ENCODE peak calls at places on chromosomes 1 and 21, in eight cellular contexts. N is neural progenitor cell; E is CD8-positive, alpha-beta T cell; A is effector memory CD4-positive, alpha-beta T cell; B is ovary; S is HCT116; U is left ventricle myocardium inferior; K is hepatocyte. T is an unnamed sample.

GRCh38 chr1:232621050-232621449 is 8.9 kb downstream of the SIPA1L2 start:
- DNase-seq in B (no peak), U (no peak), S (no peak), E (no peak), K (no peak), A (no peak), N (no peak), T (no peak)

GRCh38 chr1:95312181-95312580 is 78.2 kb downstream of the RWDD3 start:
- DNase-seq in K (no peak), S (no peak), N (no peak), U (no peak), A (no peak), B (no peak), E (no peak), T (no peak)

GRCh38 chr1:154221815-154222081 is 993 bp downstream of the UBAP2L start:
- DNase-seq in A (no peak), U (no peak), K (peak), S (no peak), E (no peak), N (no peak), B (no peak), T (no peak)

GRCh38 chr21:43778469-43779335 is 2.6 kb upstream of the CSTB start:
- DNase-seq in S (no peak), E (peak), K (no peak), A (no peak), B (no peak), N (no peak), U (no peak), T (no peak)

GRCh38 chr1:221829327-221830011 is 87.6 kb upstream of the DUSP10 start:
- DNase-seq in B (no peak), N (no peak), S (no peak), A (peak), U (no peak), K (no peak), E (no peak), T (peak)

GRCh38 chr1:82019512-82019911 is 218.8 kb downstream of the ADGRL2 start:
- DNase-seq in A (no peak), S (no peak), E (no peak), N (no peak), B (no peak), U (no peak), K (no peak), T (no peak)

GRCh38 chr1:27132624-27133023 is 22.3 kb downstream of the SLC9A1 start:
- DNase-seq in A (no peak), E (no peak), S (no peak), U (peak), N (no peak), K (no peak), B (no peak), T (no peak)

GRCh38 chr1:24761582-24761981 is 16.3 kb downstream of the CLIC4 start:
- DNase-seq in S (no peak), B (no peak), E (no peak), N (no peak), A (no peak), U (no peak), K (no peak), T (no peak)

GRCh38 chr1:45883633-45884032 is 80.2 kb downstream of the MAST2 start:
- DNase-seq in U (no peak), B (no peak), A (no peak), K (no peak), S (no peak), E (no peak), N (no peak), T (no peak)

GRCh38 chr1:48654606-48655210 is 122.0 kb downstream of the BEND5 start:
- DNase-seq in U (no peak), A (no peak), S (no peak), B (no peak), K (no peak), E (no peak), N (peak), T (no peak)

GRCh38 chr1:56819393-56819899 is at the start of gene FYB2:
- DNase-seq in U (peak), E (no peak), B (no peak), S (no peak), K (peak), A (no peak), N (peak), T (no peak)

GRCh38 chr1:223033658-223034057 is 109.4 kb downstream of the TLR5 start:
- DNase-seq in N (no peak), E (no peak), A (no peak), B (no peak), U (no peak), K (no peak), S (no peak), T (peak)

GRCh38 chr1:16374266-16374665 is 7.2 kb downstream of the SZRD1 start:
- DNase-seq in A (no peak), N (peak), B (no peak), K (no peak), U (no peak), E (no peak), S (no peak), T (no peak)

GRCh38 chr1:163046071-163046470 is 23.1 kb upstream of the RGS4 start:
- DNase-seq in S (no peak), A (no peak), K (no peak), E (no peak), B (no peak), N (no peak), U (no peak), T (no peak)

GRCh38 chr21:28247454-28248020 is 745.1 kb downstream of the LTN1 start:
- DNase-seq in E (no peak), B (no peak), K (no peak), U (no peak), S (no peak), N (no peak), A (no peak), T (no peak)
- H3K4me3 ChIP-seq in E (no peak), B (no peak), K (no peak), U (no peak), S (no peak), N (no peak), A (no peak), T (no peak)

DNA sequence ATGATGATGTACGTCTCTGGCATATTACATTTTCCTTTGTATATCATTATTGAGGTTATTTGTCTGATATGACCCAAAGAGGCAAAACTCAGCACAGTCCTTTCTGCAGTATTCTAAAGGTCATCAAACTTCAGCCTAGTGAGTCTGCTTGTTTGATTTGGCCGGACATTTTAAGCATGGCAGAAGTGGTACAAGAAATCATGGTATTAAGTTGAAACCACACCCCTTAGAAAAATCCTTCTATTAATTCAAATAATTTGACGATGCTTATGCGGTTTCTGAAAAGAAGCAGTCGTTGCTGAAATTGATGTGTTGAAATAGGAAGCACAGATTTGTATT is 5.1 kb downstream of the ETS2 start:
- DNase-seq in B (no peak), N (no peak), E (no peak), K (no peak), A (no peak), U (no peak), S (no peak), T (no peak)
- H3K4me3 ChIP-seq in B (no peak), N (no peak), E (no peak), K (no peak), A (no peak), U (peak), S (no peak), T (no peak)

GRCh38 chr1:40692429-40692905 is 963 bp downstream of the NFYC start:
- DNase-seq in K (peak), E (no peak), S (no peak), A (no peak), N (peak), B (no peak), U (no peak), T (no peak)

GRCh38 chr1:40690919-40691537 is 476 bp upstream of the NFYC start:
- DNase-seq in S (no peak), K (no peak), A (no peak), N (no peak), E (no peak), U (no peak), B (no peak), T (no peak)

GRCh38 chr1:40694353-40694874 is 2.9 kb downstream of the NFYC start:
- DNase-seq in U (no peak), S (no peak), N (no peak), B (no peak), E (no peak), A (no peak), K (no peak), T (no peak)

GRCh38 chr1:40691538-40692428 is at the start of gene NFYC:
- DNase-seq in N (peak), S (peak), A (peak), E (peak), B (peak), U (peak), K (peak), T (peak)

DNA sequence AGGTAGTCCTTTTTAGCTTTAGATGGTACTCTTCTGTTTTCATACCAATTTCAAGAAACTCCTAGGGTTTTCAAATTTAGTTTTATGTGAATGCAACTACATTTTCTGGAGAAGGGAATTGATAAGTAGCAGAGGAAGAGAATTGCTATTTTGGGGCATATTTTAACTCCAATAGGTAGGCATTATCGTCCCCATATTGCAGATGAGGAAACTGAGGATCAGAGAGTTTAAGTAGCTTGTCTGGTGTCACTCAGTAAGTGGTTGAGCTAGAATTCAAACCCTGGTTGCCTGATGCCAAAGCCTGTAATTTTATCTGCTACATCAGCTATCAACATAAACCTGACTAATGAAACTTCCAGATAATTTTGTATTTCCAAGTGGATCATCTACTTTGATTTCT is 1.9 kb downstream of the NFYC start:
- DNase-seq in B (no peak), E (no peak), K (no peak), S (no peak), U (no peak), N (no peak), A (no peak), T (no peak)
- H3K4me3 ChIP-seq in B (no peak), E (no peak), K (no peak), S (peak), U (no peak), N (peak), A (no peak), T (peak)

DNA sequence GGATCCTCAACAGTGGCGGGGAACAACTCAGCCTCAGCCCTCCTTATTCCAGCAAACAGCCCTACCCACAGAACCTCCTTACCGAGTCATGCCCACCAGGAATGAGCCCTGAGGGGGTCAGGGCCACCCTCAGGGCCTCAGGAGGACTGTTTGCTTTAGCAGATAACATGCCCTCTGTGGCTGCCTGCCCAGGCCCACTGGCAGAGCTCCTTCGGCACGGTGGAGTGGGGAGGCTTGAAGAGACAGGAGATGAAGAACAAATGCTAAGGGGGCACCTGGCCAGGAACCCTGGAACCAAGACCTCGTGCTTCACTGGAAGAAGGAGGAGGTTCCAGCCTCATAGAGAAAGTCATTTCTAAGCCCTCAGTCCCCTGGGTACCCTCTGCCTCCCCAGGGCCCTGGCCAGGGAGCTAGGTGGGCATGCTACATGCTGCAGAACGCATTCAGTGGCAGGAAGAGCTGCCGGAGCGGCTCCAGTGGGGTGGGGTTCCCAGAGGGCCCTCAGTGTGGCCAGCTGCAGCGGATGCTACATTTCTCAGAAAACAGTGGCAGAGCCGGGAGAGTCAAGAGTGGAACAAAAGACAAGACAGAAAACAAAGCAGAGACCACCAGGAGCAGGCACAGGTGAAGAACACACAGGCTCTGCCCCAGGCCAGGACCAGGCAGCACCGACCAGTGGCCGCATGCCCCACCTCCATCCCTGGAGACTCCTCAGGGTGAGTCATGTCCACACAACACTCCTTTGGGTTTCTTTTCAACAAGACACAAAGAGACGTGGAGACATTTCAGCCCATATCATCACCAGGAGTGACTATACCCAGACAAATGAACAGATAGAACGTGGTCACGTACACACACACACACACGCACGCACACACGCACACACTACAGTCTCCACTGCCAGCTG is 39.8 kb downstream of the RIMS3 start:
- DNase-seq in B (no peak), E (no peak), A (no peak), N (no peak), U (no peak), S (no peak), K (no peak), T (no peak)
- H3K4me3 ChIP-seq in B (no peak), E (no peak), A (no peak), N (no peak), U (no peak), S (no peak), K (no peak), T (no peak)

GRCh38 chr1:160987359-160988062 is 32.9 kb upstream of the ITLN2 start:
- DNase-seq in U (no peak), A (no peak), N (no peak), K (no peak), E (no peak), S (no peak), B (no peak), T (no peak)
- H3K4me3 ChIP-seq in U (no peak), A (no peak), N (no peak), K (no peak), E (no peak), S (no peak), B (no peak), T (no peak)

DNA sequence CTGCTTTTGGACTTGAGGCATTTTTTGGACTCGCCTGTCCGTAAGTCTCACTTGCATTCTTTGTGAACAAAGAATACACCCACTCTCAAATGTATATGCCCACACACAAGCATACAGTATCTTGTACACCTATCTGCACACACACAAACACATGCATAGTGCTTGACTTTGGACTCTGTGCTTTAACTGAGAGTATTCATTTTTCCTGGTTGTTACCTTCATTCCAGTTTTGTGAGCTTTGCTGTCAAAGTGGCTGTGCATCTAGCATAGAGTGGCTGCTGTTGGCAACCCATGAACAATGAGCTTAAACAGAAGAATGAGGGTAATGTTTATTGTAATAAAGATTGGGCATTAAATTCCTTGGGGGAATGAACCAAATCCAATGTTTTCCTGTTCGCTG is 199.0 kb downstream of the PDE4B start:
- DNase-seq in S (no peak), B (no peak), K (no peak), E (no peak), N (no peak), U (no peak), A (no peak), T (no peak)
- H3K4me3 ChIP-seq in S (no peak), B (no peak), K (no peak), E (no peak), N (no peak), U (no peak), A (no peak), T (no peak)